ENCODE peak calls at places on chromosomes 5 and 9, in five cellular contexts. G, O, I, C and W are unnamed samples.
A peak's percentile ranks its signal among the peaks of the same experiment; 100 is the strongest.

GRCh38 chr9:123089040-123089439 is 55.6 kb downstream of the GPR21 start:
- DNase-seq in C (no peak), O (no peak), I (no peak), G (no peak), W (no peak)

GRCh38 chr5:56637321-56637920 is 177.9 kb upstream of the MAP3K1 start:
- DNase-seq in I (no peak), O (peak; percentile 14), C (no peak), G (peak; percentile 68), W (no peak)

GRCh38 chr5:128109138-128109537 is 25.6 kb downstream of the SLC12A2 start:
- DNase-seq in I (no peak), G (no peak), O (no peak), C (no peak), W (no peak)

GRCh38 chr5:120228262-120229031 is 235.7 kb upstream of the PRR16 start:
- DNase-seq in O (peak; percentile 29), C (no peak), G (no peak), I (no peak), W (no peak)

GRCh38 chr5:125485003-125485641 is 738.7 kb upstream of the ZNF608 start:
- DNase-seq in I (no peak), C (no peak), O (peak; percentile 98), G (peak; percentile 96), W (peak; percentile 81)

GRCh38 chr5:154367101-154367500 is 78.7 kb upstream of the SAP30L start:
- DNase-seq in C (no peak), I (no peak), O (peak; percentile 91), G (peak; percentile 42), W (no peak)

GRCh38 chr5:81365541-81365940 is 28.4 kb downstream of the ACOT12 start:
- DNase-seq in I (no peak), C (no peak), O (no peak), G (no peak), W (no peak)

GRCh38 chr5:1732955-1733354 is 66.7 kb downstream of the MRPL36 start:
- DNase-seq in I (no peak), O (no peak), C (no peak), G (no peak), W (no peak)

GRCh38 chr5:177317959-177318377 is 6.3 kb upstream of the MXD3 start:
- DNase-seq in I (peak; percentile 79), O (peak; percentile 88), G (peak; percentile 74), C (no peak), W (peak; percentile 79)